ENCODE peak calls at places on chromosomes 13 and 19, in ten cellular contexts. B is mammary epithelial cell; W is CD4-positive, alpha-beta T cell; F is brain microvascular endothelial cell; O is A549; T is H9; Z is PC-9; P is coronary artery; J is thoracic aorta; L is Peyer's patch. D is an unnamed sample.

GRCh38 chr19:45402469-45403070 is 2.3 kb downstream of the PPP1R13L start:
- DNase-seq in B (peak), W (no peak), F (peak), O (peak), T (peak), Z (no peak), P (no peak), J (no peak), L (peak), D (peak)

GRCh38 chr19:53808710-53809125 is 15.4 kb downstream of the NLRP12 start:
- DNase-seq in B (peak), W (no peak), F (peak), O (peak), T (peak), Z (peak), P (no peak), J (no peak), L (no peak), D (peak)

GRCh38 chr13:74452176-74452575 is 318.0 kb upstream of the KLF12 start:
- DNase-seq in B (peak), W (no peak), F (peak), O (no peak), T (no peak), Z (no peak), P (no peak), J (no peak), L (no peak), D (no peak)

GRCh38 chr19:17968376-17968775 is 1.5 kb downstream of the KCNN1 start:
- DNase-seq in B (no peak), W (no peak), F (no peak), O (no peak), T (no peak), Z (no peak), P (no peak), J (no peak), L (no peak), D (no peak)

GRCh38 chr19:6413291-6413690 is 11.3 kb downstream of the KHSRP start:
- DNase-seq in B (no peak), W (no peak), F (no peak), O (no peak), T (no peak), Z (no peak), P (no peak), J (no peak), L (no peak), D (no peak)

GRCh38 chr19:17125728-17126677 is 50.4 kb downstream of the MYO9B start:
- DNase-seq in B (no peak), W (peak), F (peak), O (no peak), T (no peak), Z (no peak), P (peak), J (peak), L (peak), D (no peak)

GRCh38 chr13:29520671-29521070 is 74.8 kb downstream of the SLC7A1 start:
- DNase-seq in B (no peak), W (no peak), F (peak), O (no peak), T (no peak), Z (no peak), P (no peak), J (no peak), L (no peak), D (no peak)

GRCh38 chr19:14406645-14407331 is 12.4 kb downstream of the DDX39A start:
- DNase-seq in B (no peak), W (no peak), F (no peak), O (no peak), T (no peak), Z (no peak), P (no peak), J (no peak), L (no peak), D (no peak)

GRCh38 chr19:42370667-42371066 is 19.4 kb downstream of the CNFN start:
- DNase-seq in B (no peak), W (no peak), F (no peak), O (no peak), T (no peak), Z (no peak), P (no peak), J (no peak), L (no peak), D (no peak)

GRCh38 chr19:31253816-31254551 is 95.3 kb downstream of the TSHZ3 start:
- DNase-seq in B (peak), W (no peak), F (no peak), O (no peak), T (no peak), Z (no peak), P (no peak), J (no peak), L (no peak), D (peak)

GRCh38 chr13:52749446-52749845 is 9.8 kb upstream of the CNMD start:
- DNase-seq in B (no peak), W (no peak), F (no peak), O (no peak), T (no peak), Z (no peak), P (no peak), J (no peak), L (no peak), D (no peak)

GRCh38 chr19:38412491-38412890 is 9.6 kb downstream of the FAM98C start:
- DNase-seq in B (no peak), W (no peak), F (no peak), O (no peak), T (no peak), Z (no peak), P (no peak), J (no peak), L (no peak), D (no peak)

DNA sequence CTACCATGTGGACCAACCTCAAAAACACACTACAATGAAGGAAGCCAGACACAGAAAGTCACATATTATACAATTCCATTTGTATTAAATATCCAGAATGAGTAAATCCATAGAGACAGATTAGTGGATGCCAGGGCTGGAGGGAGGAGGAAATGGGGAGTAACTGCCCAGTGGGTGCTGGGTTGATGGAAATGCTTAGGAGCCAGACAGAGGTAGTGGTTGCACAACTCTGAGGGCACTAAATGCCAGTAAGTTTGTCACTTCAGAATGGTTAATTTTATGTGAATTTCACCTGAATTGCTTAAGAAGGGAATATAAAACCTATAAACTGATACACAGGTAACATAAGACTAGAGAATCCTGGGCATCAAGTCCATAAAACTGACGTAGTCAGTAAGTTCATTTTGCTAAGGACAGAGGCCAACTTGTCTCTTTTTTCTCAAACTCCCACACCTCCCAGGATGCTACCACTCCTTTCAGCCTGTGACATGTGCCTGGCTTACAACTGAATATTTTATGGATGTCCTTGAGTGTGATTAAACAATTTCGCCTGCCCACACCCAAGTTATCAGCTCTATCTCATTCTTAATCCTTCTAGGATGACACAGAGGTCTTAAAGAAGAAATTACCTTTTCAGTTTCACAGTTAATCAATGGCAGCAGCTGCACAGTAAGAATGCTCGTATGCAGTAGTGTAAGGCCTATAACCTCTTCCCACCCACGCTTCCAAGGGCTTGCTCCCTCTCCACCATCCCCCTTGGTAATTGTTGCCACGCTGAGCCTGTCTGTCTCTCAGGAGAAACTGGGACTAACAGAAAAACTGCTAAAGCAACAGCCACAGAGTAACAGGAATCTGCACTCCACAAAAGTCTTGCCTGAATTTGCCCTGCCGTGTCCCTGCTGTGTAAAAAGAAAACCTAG is 5.9 kb upstream of the MLNR start:
- DNase-seq in B (no peak), W (no peak), F (no peak), O (no peak), T (no peak), Z (no peak), P (no peak), J (no peak), L (no peak), D (no peak)
- H3K27ac ChIP-seq in B (no peak), W (no peak), F (no peak), O (no peak), T (no peak), Z (no peak), P (no peak), J (no peak), L (peak), D (no peak)

DNA sequence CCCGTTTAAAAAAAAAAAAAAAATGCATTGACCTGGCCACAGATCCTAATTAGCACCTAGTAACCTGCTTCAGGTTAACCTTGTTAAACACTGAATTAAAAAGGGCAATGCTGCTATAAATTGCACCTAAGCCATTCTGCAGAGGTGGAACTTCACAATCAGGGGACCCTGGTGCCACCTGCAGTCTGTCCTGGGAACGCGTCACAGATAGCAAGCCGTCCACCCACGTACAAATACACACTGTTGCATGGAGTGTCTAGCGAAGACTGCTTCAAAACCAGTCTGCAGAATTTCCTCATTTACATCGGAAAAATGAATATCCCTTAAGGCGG is 169.3 kb downstream of the COL4A1 start:
- DNase-seq in B (no peak), W (no peak), F (peak), O (peak), T (no peak), Z (peak), P (no peak), J (no peak), L (no peak), D (peak)
- TF ChIP-seq CTCF in B (peak), W (no peak), F (peak), O (peak), T (peak), Z (peak), P (peak), J (no peak), L (peak), D (peak)

GRCh38 chr13:98787173-98787572 is 34.7 kb upstream of the SLC15A1 start:
- DNase-seq in B (no peak), W (no peak), F (no peak), O (no peak), T (no peak), Z (no peak), P (no peak), J (no peak), L (peak), D (no peak)
- H3K27ac ChIP-seq in B (no peak), W (no peak), F (no peak), O (no peak), T (no peak), Z (no peak), P (no peak), J (no peak), L (no peak), D (no peak)

GRCh38 chr19:10421240-10421948 is 1.1 kb downstream of the PDE4A start:
- DNase-seq in B (no peak), W (no peak), F (no peak), O (no peak), T (no peak), Z (no peak), P (no peak), J (no peak), L (no peak), D (no peak)
- TF ChIP-seq CTCF in B (no peak), W (no peak), F (no peak), O (no peak), T (peak), Z (peak), P (no peak), J (no peak), L (no peak), D (no peak)

GRCh38 chr19:40610396-40611064 is 9.4 kb downstream of the LTBP4 start:
- DNase-seq in B (peak), W (peak), F (no peak), O (no peak), T (peak), Z (no peak), P (peak), J (no peak), L (peak), D (no peak)

GRCh38 chr19:40613669-40614594 is 12.8 kb downstream of the LTBP4 start:
- DNase-seq in B (peak), W (peak), F (peak), O (peak), T (peak), Z (peak), P (peak), J (no peak), L (peak), D (peak)

GRCh38 chr19:40612831-40613668 is 11.9 kb downstream of the LTBP4 start:
- DNase-seq in B (no peak), W (peak), F (peak), O (peak), T (peak), Z (peak), P (peak), J (no peak), L (peak), D (peak)

GRCh38 chr19:40611096-40611495 is 9.9 kb downstream of the LTBP4 start:
- DNase-seq in B (peak), W (no peak), F (no peak), O (no peak), T (peak), Z (no peak), P (no peak), J (no peak), L (peak), D (no peak)

GRCh38 chr19:40611900-40612698 is 10.9 kb downstream of the LTBP4 start:
- DNase-seq in B (no peak), W (no peak), F (no peak), O (no peak), T (no peak), Z (no peak), P (no peak), J (no peak), L (no peak), D (no peak)
- H3K27ac ChIP-seq in B (no peak), W (peak), F (no peak), O (no peak), T (no peak), Z (no peak), P (no peak), J (peak), L (peak), D (peak)

GRCh38 chr19:46784262-46785053 is 3.9 kb downstream of the SLC1A5 start:
- DNase-seq in B (peak), W (no peak), F (peak), O (peak), T (peak), Z (peak), P (peak), J (no peak), L (peak), D (peak)
- TF ChIP-seq CTCF in B (peak), W (peak), F (peak), O (peak), T (peak), Z (peak), P (no peak), J (no peak), L (no peak), D (no peak)

GRCh38 chr13:100520936-100521765 is 67.4 kb downstream of the GGACT start:
- DNase-seq in B (no peak), W (no peak), F (no peak), O (no peak), T (peak), Z (no peak), P (no peak), J (no peak), L (no peak), D (no peak)
- H3K27ac ChIP-seq in B (no peak), W (no peak), F (no peak), O (no peak), T (no peak), Z (no peak), P (no peak), J (no peak), L (no peak), D (no peak)

GRCh38 chr13:38872693-38873092 is 117.9 kb downstream of the STOML3 start:
- DNase-seq in B (peak), W (no peak), F (no peak), O (peak), T (peak), Z (peak), P (no peak), J (no peak), L (peak), D (no peak)
- TF ChIP-seq CTCF in B (peak), W (peak), F (peak), O (peak), T (peak), Z (peak), P (no peak), J (no peak), L (no peak), D (peak)

GRCh38 chr19:3707868-3708206 is 347 bp upstream of the TJP3 start:
- DNase-seq in B (no peak), W (no peak), F (no peak), O (no peak), T (no peak), Z (no peak), P (no peak), J (no peak), L (no peak), D (no peak)
- H3K27ac ChIP-seq in B (no peak), W (no peak), F (no peak), O (peak), T (no peak), Z (no peak), P (no peak), J (no peak), L (peak), D (no peak)